ENCODE peak calls at places on chromosomes 12 and 14, in ten cellular contexts. I, C, N, U, X, Q, S, Y, F and E are unnamed samples.
A peak's percentile ranks its signal among the peaks of the same experiment; 100 is the strongest.

GRCh38 chr14:72645706-72646105 is 248.2 kb downstream of the DPF3 start:
- DNase-seq in C (no peak), S (no peak), F (no peak), U (no peak), I (no peak), X (no peak), N (no peak), Y (no peak), Q (no peak), E (no peak)

GRCh38 chr14:72906879-72907278 is 13.0 kb upstream of the DPF3 start:
- DNase-seq in Y (no peak), U (no peak), F (no peak), X (no peak), N (no peak), S (no peak), Q (no peak), C (no peak), I (no peak), E (no peak)

GRCh38 chr12:10941916-10942607 is 3.0 kb upstream of the TAS2R14 start:
- DNase-seq in X (no peak), Q (no peak), I (no peak), S (no peak), N (no peak), Y (no peak), F (no peak), C (peak; percentile 65), U (no peak), E (no peak)

GRCh38 chr12:50732591-50732990 is 31.3 kb upstream of the ATF1 start:
- DNase-seq in X (no peak), F (no peak), S (no peak), Y (no peak), Q (no peak), N (no peak), U (no peak), C (peak; percentile 94), I (peak; percentile 27), E (no peak)

GRCh38 chr12:132582582-132583279 is 27.7 kb downstream of the LRCOL1 start:
- DNase-seq in N (no peak), U (no peak), I (no peak), Y (no peak), X (no peak), S (no peak), C (no peak), F (no peak), Q (no peak), E (no peak)

GRCh38 chr14:38786921-38787320 is 316.1 kb downstream of the SEC23A start:
- DNase-seq in Q (no peak), N (no peak), S (no peak), U (no peak), I (no peak), F (no peak), Y (no peak), C (no peak), X (no peak), E (no peak)

GRCh38 chr12:53066594-53066978 is 12.6 kb downstream of the SPRYD3 start:
- DNase-seq in X (no peak), F (peak; percentile 47), I (no peak), S (no peak), U (no peak), C (no peak), N (no peak), Y (no peak), Q (no peak), E (no peak)

GRCh38 chr12:68953536-68953935 is 20.6 kb upstream of the CPM start:
- DNase-seq in Q (no peak), N (peak; percentile 53), C (no peak), S (no peak), U (no peak), F (no peak), Y (no peak), X (no peak), I (no peak), E (no peak)

GRCh38 chr14:105315211-105315721 is 718 bp downstream of the PACS2 start:
- DNase-seq in Q (no peak), X (peak; percentile 82), N (peak; percentile 76), S (no peak), U (peak; percentile 53), Y (no peak), I (no peak), F (peak; percentile 61), C (no peak), E (peak; percentile 44)

GRCh38 chr12:124518051-124518932 is 49.1 kb downstream of the NCOR2 start:
- DNase-seq in N (peak; percentile 97), Y (no peak), S (no peak), Q (peak; percentile 97), X (peak; percentile 97), U (no peak), I (peak; percentile 99), C (peak; percentile 96), F (peak; percentile 84), E (peak; percentile 95)